ENCODE peak calls at places on chromosome X, in ten cellular contexts. W is GM20000, F is tibial artery, U is left ventricle myocardium inferior, V is retinal pigment epithelial cell, J is glutamatergic neuron, R is A549, B is cardiac fibroblast, Y is psoas muscle, A is mammary epithelial cell. D is an unnamed sample.

GRCh38 chrX:102697506-102697905 is 14.7 kb upstream of the GPRASP2 start:
- DNase-seq in J (no peak), W (no peak), R (no peak), A (no peak), B (peak), F (no peak), V (no peak), U (no peak), Y (no peak), D (no peak)

GRCh38 chrX:45445745-45446412 is 245.2 kb upstream of the DIPK2B start:
- DNase-seq in B (peak), V (peak), U (no peak), W (no peak), F (no peak), A (peak), R (no peak), Y (no peak), J (no peak), D (no peak)

GRCh38 chrX:56803849-56804681 is 75.0 kb downstream of the NBDY start:
- DNase-seq in Y (peak), R (no peak), B (no peak), F (no peak), W (no peak), J (no peak), U (no peak), V (no peak), A (no peak), D (no peak)

GRCh38 chrX:95956780-95957179 is 727.9 kb upstream of the DIAPH2 start:
- DNase-seq in R (no peak), U (no peak), A (no peak), B (no peak), J (no peak), F (no peak), W (no peak), V (no peak), Y (no peak), D (no peak)

GRCh38 chrX:52271212-52271611 is 86.5 kb downstream of the MAGED4 start:
- DNase-seq in U (no peak), R (no peak), B (peak), F (no peak), A (peak), Y (no peak), W (no peak), J (no peak), V (no peak), D (no peak)

GRCh38 chrX:1325515-1326116 is 11.0 kb upstream of the IL3RA start:
- DNase-seq in J (no peak), F (no peak), Y (no peak), U (no peak), A (no peak), V (no peak), B (no peak), R (no peak), W (no peak), D (no peak)

GRCh38 chrX:50567636-50568035 is 97.0 kb upstream of the DGKK start:
- DNase-seq in U (no peak), V (no peak), R (no peak), B (no peak), Y (no peak), F (no peak), W (no peak), A (no peak), J (no peak), D (no peak)

GRCh38 chrX:77426811-77427210 is 20.4 kb upstream of the FGF16 start:
- DNase-seq in U (no peak), A (peak), Y (no peak), F (no peak), V (no peak), B (peak), J (no peak), W (no peak), R (no peak), D (no peak)

GRCh38 chrX:18701621-18702361 is 5.7 kb upstream of the PPEF1 start:
- DNase-seq in B (peak), F (no peak), R (no peak), W (no peak), V (no peak), U (peak), Y (no peak), J (no peak), A (no peak), D (no peak)

GRCh38 chrX:10086683-10087082 is 70.1 kb upstream of the CLCN4 start:
- DNase-seq in R (no peak), F (no peak), B (no peak), U (peak), A (no peak), V (no peak), Y (no peak), J (no peak), W (no peak), D (no peak)

GRCh38 chrX:55163171-55163570 is 57.0 kb upstream of the PAGE5 start:
- DNase-seq in F (no peak), U (no peak), W (no peak), Y (no peak), B (no peak), J (no peak), A (no peak), R (no peak), V (no peak), D (no peak)

GRCh38 chrX:108362026-108362425 is 76.2 kb downstream of the COL4A6 start:
- DNase-seq in B (peak), J (no peak), Y (no peak), W (no peak), A (peak), V (no peak), R (no peak), U (no peak), F (no peak), D (no peak)

GRCh38 chrX:107675823-107676555 is 47.7 kb downstream of the PRPS1 start:
- DNase-seq in B (peak), A (peak), W (no peak), V (no peak), F (peak), Y (peak), J (no peak), R (no peak), U (no peak), D (no peak)

GRCh38 chrX:153870791-153871360 is 15.1 kb downstream of the L1CAM start:
- DNase-seq in A (no peak), J (no peak), B (no peak), R (no peak), Y (no peak), F (no peak), W (no peak), V (no peak), U (no peak), D (no peak)
- TF ChIP-seq CTCF in A (no peak), J (no peak), B (peak), R (no peak), Y (no peak), F (no peak), W (no peak), V (peak), U (no peak), D (no peak)

DNA sequence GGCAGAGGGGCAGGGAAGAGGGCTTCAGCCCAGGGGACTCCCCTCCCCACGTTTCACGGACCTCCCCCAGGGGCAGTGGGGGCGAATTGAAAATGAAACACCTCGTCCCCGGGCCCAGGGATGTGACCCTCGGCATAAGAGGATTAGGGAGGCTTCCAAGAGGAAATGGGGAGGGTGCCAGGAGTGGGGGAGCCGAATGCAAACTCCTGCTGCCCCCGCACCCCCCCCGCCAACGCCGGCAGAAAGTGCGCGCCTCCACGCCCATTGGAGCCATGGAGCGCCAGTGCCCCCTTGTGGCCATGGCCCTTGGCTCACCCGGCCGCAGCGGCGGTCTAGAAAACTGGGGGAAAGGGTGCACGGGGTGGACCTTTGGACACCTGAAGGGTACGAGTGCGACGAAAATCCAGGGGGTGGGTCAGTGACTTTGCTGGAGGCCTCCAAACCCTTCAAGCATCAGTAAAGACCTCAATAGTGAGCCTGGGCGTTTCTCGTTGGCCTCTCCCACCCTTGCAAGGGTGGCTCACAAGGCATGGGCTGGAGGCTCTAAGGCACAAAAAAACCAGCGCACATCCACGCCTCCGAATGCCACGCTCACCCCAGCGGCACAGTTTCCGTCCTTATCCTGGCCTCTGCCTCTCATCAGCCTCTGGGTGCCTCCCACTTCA is 120.8 kb upstream of the PJA1 start:
- DNase-seq in J (peak), R (peak), A (peak), F (peak), U (peak), V (no peak), W (peak), Y (peak), B (peak), D (no peak)
- TF ChIP-seq CTCF in J (peak), R (peak), A (peak), F (peak), U (peak), V (peak), W (peak), Y (peak), B (peak), D (peak)

DNA sequence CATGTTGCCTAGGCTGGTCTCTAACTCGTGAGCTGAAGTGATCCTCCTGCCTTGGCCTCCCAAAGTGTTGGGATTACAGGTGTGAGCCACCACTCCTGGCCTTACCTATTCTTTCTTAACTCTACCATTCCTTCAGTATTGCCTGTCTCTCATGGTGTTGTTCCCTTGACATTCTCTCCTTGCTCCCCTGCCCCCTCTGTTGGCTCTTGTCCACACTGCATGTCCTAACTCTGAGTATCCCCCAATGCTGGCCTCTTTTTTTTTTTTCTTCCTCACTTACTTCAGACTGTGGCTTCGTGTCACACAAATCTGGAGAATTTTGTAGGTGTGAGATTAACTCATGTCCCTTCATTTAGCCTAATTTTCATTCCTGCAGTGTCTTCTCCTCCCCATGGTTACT is 22.9 kb upstream of the FRMPD4 start:
- DNase-seq in B (no peak), U (no peak), V (no peak), Y (no peak), J (peak), F (no peak), A (no peak), W (no peak), R (no peak), D (no peak)
- TF ChIP-seq CTCF in B (no peak), U (no peak), V (peak), Y (no peak), J (peak), F (no peak), A (peak), W (no peak), R (no peak), D (peak)

DNA sequence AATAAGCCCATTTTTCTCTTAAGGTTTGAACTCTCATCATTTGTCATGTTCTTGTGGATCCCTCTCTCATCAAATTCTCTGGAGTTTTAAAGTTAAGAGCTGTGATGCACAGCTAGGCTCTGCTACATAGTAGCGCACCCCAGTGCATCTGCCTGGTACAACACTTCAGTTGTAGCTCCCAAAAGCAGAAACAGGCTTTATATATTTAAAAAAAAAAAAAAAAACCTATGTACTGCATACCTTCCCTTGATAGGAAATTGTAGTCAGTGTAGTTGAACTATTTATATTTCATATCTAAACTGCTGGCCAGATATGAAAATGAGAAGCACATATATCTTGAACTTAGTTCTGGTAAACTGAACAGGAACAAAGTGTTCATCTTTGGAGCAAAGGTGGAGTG is 131.4 kb downstream of the KLHL13 start:
- DNase-seq in Y (no peak), A (no peak), R (no peak), B (no peak), F (no peak), U (no peak), W (no peak), V (no peak), J (peak), D (no peak)
- TF ChIP-seq CTCF in Y (no peak), A (peak), R (no peak), B (no peak), F (no peak), U (peak), W (peak), V (no peak), J (no peak), D (peak)

D was measured in GM12864.